ENCODE peak calls at places on chromosomes 12 and 14, in seven cellular contexts. C is T47D, Z is GM04504, O is AML-193, B is GM12864, K is left lobe of liver, Q is NCI-H1417. Y is an unnamed sample.

GRCh38 chr12:38392584-38393144 is 76.1 kb downstream of the ALG10B start:
- DNase-seq in B (no peak), C (no peak), K (no peak), O (peak; percentile 96), Z (no peak), Q (no peak), Y (no peak)

GRCh38 chr14:80776657-80777056 is 164.9 kb downstream of the CEP128 start:
- DNase-seq in Q (no peak), O (no peak), B (no peak), C (no peak), K (no peak), Z (no peak), Y (no peak)

GRCh38 chr12:116673713-116674112 is 64.2 kb downstream of the SPRING1 start:
- DNase-seq in Q (no peak), K (no peak), C (no peak), Z (no peak), B (no peak), O (no peak), Y (no peak)

GRCh38 chr14:50997712-50998111 is 53.4 kb upstream of the PYGL start:
- DNase-seq in B (no peak), Z (no peak), K (no peak), Q (no peak), O (no peak), C (no peak), Y (no peak)

GRCh38 chr14:32078030-32078793 is 1.1 kb downstream of the ARHGAP5 start:
- DNase-seq in O (no peak), Z (peak; percentile 6), B (no peak), Q (peak; percentile 88), C (peak; percentile 39), K (peak; percentile 57), Y (peak; percentile 54)

GRCh38 chr14:68470361-68470760 is 322.5 kb downstream of the ZFP36L1 start:
- DNase-seq in K (no peak), C (no peak), O (no peak), B (no peak), Q (no peak), Z (no peak), Y (no peak)

GRCh38 chr14:54722791-54723432 is 156.0 kb downstream of the SAMD4A start:
- DNase-seq in Q (peak; percentile 33), B (no peak), O (no peak), Z (no peak), K (no peak), C (no peak), Y (no peak)

GRCh38 chr12:71415336-71416231 is 24.0 kb upstream of the LGR5 start:
- DNase-seq in O (peak; percentile 49), Z (peak; percentile 25), C (peak; percentile 52), B (peak; percentile 8), Q (peak; percentile 88), K (no peak), Y (peak; percentile 70)

GRCh38 chr12:114662512-114663177 is 21.3 kb downstream of the TBX3 start:
- DNase-seq in K (peak; percentile 69), Q (peak; percentile 76), O (peak; percentile 53), C (peak; percentile 83), B (peak; percentile 19), Z (no peak), Y (peak; percentile 70)

GRCh38 chr12:47221256-47222023 is 141.7 kb upstream of the AMIGO2 start:
- DNase-seq in C (no peak), B (no peak), Z (no peak), Q (no peak), O (no peak), K (no peak), Y (no peak)